ENCODE peak calls at places on chromosomes 4 and X, in four cellular contexts. J is ascending aorta, U is GM13976, M is NCI-H1092. X is an unnamed sample.

GRCh38 chrX:132127748-132128147 is at the start of gene FRMD7:
- DNase-seq in J (no peak), U (no peak), M (no peak), X (no peak)

GRCh38 chr4:107931775-107932321 is 499 bp downstream of the CYP2U1 start:
- DNase-seq in J (peak; percentile 70), U (no peak), M (no peak), X (peak; percentile 71)

GRCh38 chrX:39633293-39633692 is 464.5 kb downstream of the BCOR start:
- DNase-seq in J (no peak), U (no peak), M (no peak), X (no peak)

GRCh38 chrX:100477949-100478348 is 67.9 kb upstream of the PCDH19 start:
- DNase-seq in J (no peak), U (no peak), M (no peak), X (no peak)

GRCh38 chr4:8231551-8232049 is 32.5 kb downstream of the SH3TC1 start:
- DNase-seq in J (no peak), U (no peak), M (no peak), X (no peak)

GRCh38 chr4:16852168-16852567 is 46.3 kb downstream of the LDB2 start:
- DNase-seq in J (no peak), U (no peak), M (no peak), X (no peak)

GRCh38 chrX:107902721-107903120 is 77.1 kb downstream of the MID2 start:
- DNase-seq in J (no peak), U (no peak), M (no peak), X (no peak)

GRCh38 chr4:5037553-5038551 is 13.4 kb upstream of the STK32B start:
- DNase-seq in J (peak; percentile 81), U (no peak), M (no peak), X (no peak)

GRCh38 chr4:3200423-3201090 is 48.4 kb upstream of the MSANTD1 start:
- DNase-seq in J (no peak), U (no peak), M (no peak), X (no peak)

GRCh38 chr4:127623755-127624087 is 9.0 kb upstream of the INTU start:
- DNase-seq in J (no peak), U (peak; percentile 31), M (no peak), X (no peak)

GRCh38 chrX:39693298-39693697 is 404.5 kb downstream of the BCOR start:
- DNase-seq in J (no peak), U (no peak), M (no peak), X (no peak)

GRCh38 chr4:7830747-7831146 is 108.9 kb downstream of the AFAP1 start:
- DNase-seq in J (no peak), U (no peak), M (no peak), X (no peak)

GRCh38 chr4:53557601-53558000 is 33.7 kb downstream of the LNX1 start:
- DNase-seq in J (no peak), U (no peak), M (no peak), X (no peak)

GRCh38 chr4:107740950-107741701 is 21.1 kb upstream of the PAPSS1 start:
- DNase-seq in J (peak; percentile 73), U (no peak), M (no peak), X (no peak)

X was measured in naive B cell.